ENCODE peak calls at places on chromosome 19, in ten cellular contexts. One of them, this sample, is unnamed. For H3K4me1, the result is how much of the 10 kb centered on the place peaks cover.

GRCh38 chr19:47618771-47619170 is 9.8 kb downstream of the BICRA start:
- DNase-seq in SK-N-SH: no peak
- DNase-seq in transverse colon: peak
- DNase-seq in tibial nerve: no peak
- DNase-seq in GM23338: no peak
- DNase-seq in IMR-90: peak
- DNase-seq in mesendoderm: no peak
- DNase-seq in HCT116: no peak
- DNase-seq in cardiac muscle cell: peak
- DNase-seq in neuronal stem cell: no peak
- DNase-seq in this sample: no peak

GRCh38 chr19:33664744-33665143 is 43.0 kb downstream of the CHST8 start:
- DNase-seq in SK-N-SH: no peak
- DNase-seq in transverse colon: no peak
- DNase-seq in tibial nerve: no peak
- DNase-seq in GM23338: no peak
- DNase-seq in IMR-90: no peak
- DNase-seq in mesendoderm: no peak
- DNase-seq in HCT116: no peak
- DNase-seq in cardiac muscle cell: no peak
- DNase-seq in neuronal stem cell: no peak
- DNase-seq in this sample: no peak

GRCh38 chr19:47658431-47659383 is 49.8 kb downstream of the BICRA start:
- DNase-seq in SK-N-SH: no peak
- DNase-seq in transverse colon: peak
- DNase-seq in tibial nerve: no peak
- DNase-seq in GM23338: no peak
- DNase-seq in IMR-90: no peak
- DNase-seq in mesendoderm: no peak
- DNase-seq in HCT116: no peak
- DNase-seq in cardiac muscle cell: peak
- DNase-seq in neuronal stem cell: no peak
- DNase-seq in this sample: no peak

GRCh38 chr19:49324801-49325491 is at the start of gene SLC6A16:
- DNase-seq in SK-N-SH: no peak
- DNase-seq in transverse colon: no peak
- DNase-seq in tibial nerve: no peak
- DNase-seq in GM23338: no peak
- DNase-seq in IMR-90: no peak
- DNase-seq in mesendoderm: no peak
- DNase-seq in HCT116: no peak
- DNase-seq in cardiac muscle cell: no peak
- DNase-seq in neuronal stem cell: no peak
- DNase-seq in this sample: no peak

GRCh38 chr19:23321953-23322549 is 71.9 kb upstream of the ZNF724 start:
- DNase-seq in SK-N-SH: no peak
- DNase-seq in transverse colon: no peak
- DNase-seq in tibial nerve: no peak
- DNase-seq in GM23338: no peak
- DNase-seq in IMR-90: no peak
- DNase-seq in mesendoderm: no peak
- DNase-seq in HCT116: no peak
- DNase-seq in cardiac muscle cell: peak
- DNase-seq in neuronal stem cell: no peak
- DNase-seq in this sample: no peak

GRCh38 chr19:682678-683320 is 6.6 kb downstream of the FSTL3 start:
- DNase-seq in SK-N-SH: no peak
- DNase-seq in transverse colon: no peak
- DNase-seq in tibial nerve: no peak
- DNase-seq in GM23338: no peak
- DNase-seq in IMR-90: no peak
- DNase-seq in mesendoderm: no peak
- DNase-seq in HCT116: no peak
- DNase-seq in cardiac muscle cell: no peak
- DNase-seq in neuronal stem cell: no peak
- DNase-seq in this sample: no peak

GRCh38 chr19:39546599-39546998 is 6.6 kb upstream of the EID2 start:
- DNase-seq in SK-N-SH: no peak
- DNase-seq in transverse colon: no peak
- DNase-seq in tibial nerve: no peak
- DNase-seq in GM23338: peak
- DNase-seq in IMR-90: no peak
- DNase-seq in mesendoderm: peak
- DNase-seq in HCT116: no peak
- DNase-seq in cardiac muscle cell: no peak
- DNase-seq in neuronal stem cell: no peak
- DNase-seq in this sample: no peak

GRCh38 chr19:48368942-48369341 is 4.8 kb downstream of the SYNGR4 start:
- DNase-seq in SK-N-SH: no peak
- DNase-seq in transverse colon: peak
- DNase-seq in tibial nerve: no peak
- DNase-seq in GM23338: no peak
- DNase-seq in IMR-90: no peak
- DNase-seq in mesendoderm: no peak
- DNase-seq in HCT116: no peak
- DNase-seq in cardiac muscle cell: no peak
- DNase-seq in neuronal stem cell: no peak
- DNase-seq in this sample: no peak

GRCh38 chr19:18669524-18669817 is 14.0 kb upstream of the CRTC1 start:
- DNase-seq in SK-N-SH: no peak
- DNase-seq in transverse colon: no peak
- DNase-seq in tibial nerve: no peak
- DNase-seq in GM23338: no peak
- DNase-seq in IMR-90: peak
- DNase-seq in mesendoderm: no peak
- DNase-seq in HCT116: no peak
- DNase-seq in cardiac muscle cell: no peak
- DNase-seq in neuronal stem cell: no peak
- DNase-seq in this sample: no peak

GRCh38 chr19:18668252-18668631 is 15.2 kb upstream of the CRTC1 start:
- DNase-seq in SK-N-SH: no peak
- DNase-seq in transverse colon: no peak
- DNase-seq in tibial nerve: no peak
- DNase-seq in GM23338: no peak
- DNase-seq in IMR-90: no peak
- DNase-seq in mesendoderm: no peak
- DNase-seq in HCT116: no peak
- DNase-seq in cardiac muscle cell: no peak
- DNase-seq in neuronal stem cell: no peak
- DNase-seq in this sample: no peak

GRCh38 chr19:18667531-18668251 is 15.8 kb upstream of the CRTC1 start:
- DNase-seq in SK-N-SH: no peak
- DNase-seq in transverse colon: no peak
- DNase-seq in tibial nerve: no peak
- DNase-seq in GM23338: no peak
- DNase-seq in IMR-90: no peak
- DNase-seq in mesendoderm: no peak
- DNase-seq in HCT116: no peak
- DNase-seq in cardiac muscle cell: no peak
- DNase-seq in neuronal stem cell: no peak
- DNase-seq in this sample: no peak

GRCh38 chr19:18669883-18670282 is 13.6 kb upstream of the CRTC1 start:
- DNase-seq in SK-N-SH: no peak
- DNase-seq in transverse colon: no peak
- DNase-seq in tibial nerve: no peak
- DNase-seq in GM23338: no peak
- DNase-seq in IMR-90: no peak
- DNase-seq in mesendoderm: no peak
- DNase-seq in HCT116: no peak
- DNase-seq in cardiac muscle cell: no peak
- DNase-seq in neuronal stem cell: no peak
- DNase-seq in this sample: no peak

DNA sequence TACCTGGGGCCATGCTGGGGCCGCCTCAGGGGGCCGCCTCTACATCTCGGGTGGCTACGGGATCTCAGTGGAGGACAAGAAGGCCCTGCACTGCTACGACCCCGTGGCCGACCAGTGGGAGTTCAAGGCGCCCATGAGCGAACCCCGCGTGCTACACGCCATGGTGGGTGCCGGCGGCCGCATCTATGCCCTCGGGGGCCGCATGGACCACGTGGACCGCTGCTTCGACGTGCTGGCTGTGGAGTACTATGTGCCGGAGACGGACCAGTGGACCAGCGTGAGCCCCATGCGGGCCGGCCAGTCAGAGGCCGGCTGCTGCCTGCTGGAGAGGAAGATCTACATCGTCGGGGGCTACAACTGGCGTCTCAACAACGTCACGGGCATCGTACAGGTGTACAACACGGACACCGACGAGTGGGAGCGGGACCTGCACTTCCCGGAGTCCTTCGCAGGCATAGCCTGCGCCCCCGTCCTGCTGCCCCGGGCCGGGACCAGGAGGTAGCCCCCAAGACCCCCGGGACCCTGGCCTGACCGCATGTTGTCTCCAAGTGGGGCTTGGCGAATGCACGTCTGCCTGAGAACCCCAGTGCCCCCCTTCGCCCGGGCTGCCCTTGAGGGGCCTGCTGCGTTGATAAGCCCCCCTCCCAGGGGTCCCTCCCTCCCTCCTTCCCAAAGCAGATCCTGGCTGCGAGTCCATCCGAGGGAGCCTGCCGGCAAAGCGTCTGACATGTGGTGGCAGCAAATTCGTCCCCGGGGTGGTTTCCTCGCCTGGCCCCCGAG is 14.5 kb upstream of the CRTC1 start:
- DNase-seq in SK-N-SH: no peak
- DNase-seq in transverse colon: no peak
- DNase-seq in tibial nerve: no peak
- DNase-seq in GM23338: no peak
- DNase-seq in IMR-90: no peak
- DNase-seq in mesendoderm: no peak
- DNase-seq in HCT116: no peak
- DNase-seq in cardiac muscle cell: no peak
- DNase-seq in neuronal stem cell: no peak
- DNase-seq in this sample: no peak
- H3K4me1 ChIP-seq in SK-N-SH: under half
- H3K4me1 ChIP-seq in transverse colon: under half
- H3K4me1 ChIP-seq in tibial nerve: under half
- H3K4me1 ChIP-seq in GM23338: under half
- H3K4me1 ChIP-seq in IMR-90: under half
- H3K4me1 ChIP-seq in mesendoderm: under half
- H3K4me1 ChIP-seq in HCT116: under half
- H3K4me1 ChIP-seq in cardiac muscle cell: under half
- H3K4me1 ChIP-seq in neuronal stem cell: under half
- H3K4me1 ChIP-seq in this sample: under half

GRCh38 chr19:44738603-44739585 is 9.6 kb upstream of the BCL3 start:
- DNase-seq in SK-N-SH: no peak
- DNase-seq in transverse colon: peak
- DNase-seq in tibial nerve: no peak
- DNase-seq in GM23338: no peak
- DNase-seq in IMR-90: no peak
- DNase-seq in mesendoderm: no peak
- DNase-seq in HCT116: no peak
- DNase-seq in cardiac muscle cell: no peak
- DNase-seq in neuronal stem cell: no peak
- DNase-seq in this sample: no peak

GRCh38 chr19:44740351-44740824 is 8.1 kb upstream of the BCL3 start:
- DNase-seq in SK-N-SH: no peak
- DNase-seq in transverse colon: no peak
- DNase-seq in tibial nerve: no peak
- DNase-seq in GM23338: no peak
- DNase-seq in IMR-90: no peak
- DNase-seq in mesendoderm: peak
- DNase-seq in HCT116: peak
- DNase-seq in cardiac muscle cell: no peak
- DNase-seq in neuronal stem cell: no peak
- DNase-seq in this sample: no peak

GRCh38 chr19:44735011-44735410 is 13.5 kb upstream of the BCL3 start:
- DNase-seq in SK-N-SH: peak
- DNase-seq in transverse colon: no peak
- DNase-seq in tibial nerve: no peak
- DNase-seq in GM23338: no peak
- DNase-seq in IMR-90: no peak
- DNase-seq in mesendoderm: no peak
- DNase-seq in HCT116: no peak
- DNase-seq in cardiac muscle cell: no peak
- DNase-seq in neuronal stem cell: no peak
- DNase-seq in this sample: no peak

GRCh38 chr19:44738161-44738535 is 10.4 kb upstream of the BCL3 start:
- DNase-seq in SK-N-SH: no peak
- DNase-seq in transverse colon: no peak
- DNase-seq in tibial nerve: no peak
- DNase-seq in GM23338: no peak
- DNase-seq in IMR-90: no peak
- DNase-seq in mesendoderm: no peak
- DNase-seq in HCT116: no peak
- DNase-seq in cardiac muscle cell: no peak
- DNase-seq in neuronal stem cell: no peak
- DNase-seq in this sample: no peak

DNA sequence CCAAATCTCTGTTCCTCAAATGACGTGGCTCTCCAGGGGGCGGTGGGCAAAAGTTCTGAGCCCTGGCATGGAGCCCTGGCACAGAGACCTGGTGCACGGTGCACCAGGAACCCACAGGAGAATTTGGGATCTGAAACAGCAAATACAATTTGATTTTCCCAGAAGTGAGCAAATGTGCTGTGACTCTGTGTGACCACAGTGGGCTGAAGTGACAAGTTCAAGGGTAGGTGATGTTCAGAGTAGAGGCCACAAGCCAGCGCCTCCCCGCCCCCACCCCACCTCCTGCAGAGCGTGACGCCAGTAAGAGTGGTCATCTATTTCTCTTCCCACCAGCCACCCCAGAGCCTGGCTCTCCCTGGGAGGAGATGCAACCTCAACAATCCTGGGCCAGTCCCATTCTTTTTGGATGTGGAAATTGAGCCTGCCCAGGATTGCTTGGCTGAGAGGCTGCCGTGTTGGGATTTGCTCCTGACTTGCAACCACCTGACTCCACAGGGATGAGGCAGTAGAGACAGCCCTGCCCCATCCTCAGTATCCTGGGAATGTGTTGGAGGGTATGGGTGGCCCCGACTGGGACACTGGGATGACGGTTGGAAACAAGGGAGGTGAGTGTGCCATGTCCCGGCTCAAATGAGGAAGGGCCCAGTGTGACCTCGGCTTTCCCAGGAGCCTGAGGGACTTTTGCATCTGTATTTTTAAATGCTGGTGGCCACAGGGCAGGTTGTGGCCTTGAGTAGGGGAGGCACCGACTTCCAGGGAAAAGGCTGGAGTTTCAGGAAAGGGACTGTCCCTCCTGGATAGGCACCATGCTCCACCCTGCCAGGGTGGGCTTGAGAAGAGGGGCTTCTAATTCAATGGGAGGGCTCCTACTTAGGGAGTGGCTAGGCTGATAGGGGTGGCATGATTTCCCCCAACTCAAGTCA is 11.0 kb upstream of the BCL3 start:
- DNase-seq in SK-N-SH: no peak
- DNase-seq in transverse colon: peak
- DNase-seq in tibial nerve: no peak
- DNase-seq in GM23338: no peak
- DNase-seq in IMR-90: peak
- DNase-seq in mesendoderm: no peak
- DNase-seq in HCT116: no peak
- DNase-seq in cardiac muscle cell: peak
- DNase-seq in neuronal stem cell: no peak
- DNase-seq in this sample: no peak
- H3K27ac ChIP-seq in SK-N-SH: no peak
- H3K27ac ChIP-seq in transverse colon: no peak
- H3K27ac ChIP-seq in tibial nerve: no peak
- H3K27ac ChIP-seq in GM23338: no peak
- H3K27ac ChIP-seq in IMR-90: peak
- H3K27ac ChIP-seq in mesendoderm: no peak
- H3K27ac ChIP-seq in HCT116: no peak
- H3K27ac ChIP-seq in cardiac muscle cell: no peak
- H3K27ac ChIP-seq in neuronal stem cell: no peak
- H3K27ac ChIP-seq in this sample: no peak

GRCh38 chr19:4375164-4375619 is 25.2 kb downstream of the SH3GL1 start:
- DNase-seq in SK-N-SH: peak
- DNase-seq in transverse colon: peak
- DNase-seq in tibial nerve: no peak
- DNase-seq in GM23338: peak
- DNase-seq in IMR-90: no peak
- DNase-seq in mesendoderm: peak
- DNase-seq in HCT116: no peak
- DNase-seq in cardiac muscle cell: no peak
- DNase-seq in neuronal stem cell: no peak
- DNase-seq in this sample: no peak
- H3K4me1 ChIP-seq in SK-N-SH: under half
- H3K4me1 ChIP-seq in transverse colon: half or more
- H3K4me1 ChIP-seq in tibial nerve: under half
- H3K4me1 ChIP-seq in GM23338: under half
- H3K4me1 ChIP-seq in IMR-90: half or more
- H3K4me1 ChIP-seq in mesendoderm: under half
- H3K4me1 ChIP-seq in HCT116: half or more
- H3K4me1 ChIP-seq in cardiac muscle cell: under half
- H3K4me1 ChIP-seq in neuronal stem cell: under half
- H3K4me1 ChIP-seq in this sample: under half

DNA sequence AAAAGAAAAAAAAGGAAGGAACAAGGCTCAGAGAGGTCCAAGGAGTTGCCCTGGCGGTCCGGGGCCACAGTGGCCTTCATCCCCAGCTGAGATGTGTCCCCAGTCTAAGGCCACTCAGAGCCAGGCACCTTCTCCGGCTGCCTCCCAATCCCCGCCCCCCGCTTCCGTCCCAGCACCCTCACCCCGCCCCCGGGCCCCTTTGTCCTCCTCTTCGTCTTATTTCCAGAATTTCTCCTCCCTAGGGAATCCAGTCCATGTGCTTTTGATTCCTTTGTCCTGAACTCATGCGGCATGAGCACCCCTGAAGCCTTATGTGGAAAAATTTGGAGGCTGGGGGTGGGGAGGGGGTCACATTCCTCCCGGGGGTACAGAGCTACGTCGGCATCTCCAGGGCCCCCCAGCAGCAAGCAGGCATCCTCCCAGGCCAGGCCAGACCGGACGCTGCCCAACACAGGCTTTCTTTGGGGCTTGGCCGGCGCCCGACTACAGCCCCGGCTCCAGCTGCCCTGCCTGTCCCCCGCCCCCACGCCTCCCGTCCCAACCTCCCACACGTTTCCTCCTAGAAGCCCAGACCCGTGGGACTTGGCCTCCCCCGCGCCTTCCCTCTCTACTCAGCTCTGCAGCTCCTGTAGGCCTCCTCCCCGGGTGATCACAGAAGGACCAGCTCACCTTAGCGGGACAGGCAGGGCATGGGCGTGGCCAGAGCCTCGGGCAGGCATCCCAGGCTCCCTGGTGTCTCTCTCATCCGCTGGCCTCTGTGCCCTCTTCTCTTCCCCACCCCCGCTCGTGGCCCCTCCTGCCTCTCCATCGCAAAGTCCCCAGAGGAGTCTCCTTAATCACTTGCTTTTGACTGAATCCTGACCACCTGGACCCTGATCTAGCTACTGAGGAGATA is 17.8 kb upstream of the ADGRE5 start:
- DNase-seq in SK-N-SH: peak
- DNase-seq in transverse colon: peak
- DNase-seq in tibial nerve: no peak
- DNase-seq in GM23338: peak
- DNase-seq in IMR-90: peak
- DNase-seq in mesendoderm: peak
- DNase-seq in HCT116: peak
- DNase-seq in cardiac muscle cell: peak
- DNase-seq in neuronal stem cell: peak
- DNase-seq in this sample: peak
- H3K27ac ChIP-seq in SK-N-SH: peak
- H3K27ac ChIP-seq in transverse colon: peak
- H3K27ac ChIP-seq in tibial nerve: peak
- H3K27ac ChIP-seq in GM23338: peak
- H3K27ac ChIP-seq in IMR-90: peak
- H3K27ac ChIP-seq in mesendoderm: peak
- H3K27ac ChIP-seq in HCT116: peak
- H3K27ac ChIP-seq in cardiac muscle cell: peak
- H3K27ac ChIP-seq in neuronal stem cell: peak
- H3K27ac ChIP-seq in this sample: peak